ENCODE peak calls at places on chromosomes 16 and 17, in nine cellular contexts. L is mesendoderm, S is keratinocyte, I is K562, E is mammary epithelial cell, D is Karpas-422, T is MM.1S, B is IMR-90, K is H9. Z is an unnamed sample.

GRCh38 chr16:49748322-49748721 is 107.6 kb downstream of the ZNF423 start:
- DNase-seq in E (no peak), B (no peak), L (no peak), K (no peak), S (no peak), D (no peak), T (no peak), I (no peak), Z (no peak)

GRCh38 chr16:31141489-31142108 is 6.1 kb upstream of the PRSS8 start:
- DNase-seq in T (no peak), D (no peak), K (peak; percentile 54), E (peak; percentile 79), L (no peak), S (no peak), B (peak; percentile 84), I (peak; percentile 20), Z (no peak)

GRCh38 chr16:53052519-53053501 is at the start of gene CHD9NB:
- DNase-seq in E (peak; percentile 99), K (no peak), L (peak; percentile 49), D (no peak), T (peak; percentile 44), I (no peak), B (peak; percentile 86), S (peak; percentile 97), Z (peak; percentile 27)

GRCh38 chr16:50699345-50700159 is 6.1 kb downstream of the NOD2 start:
- DNase-seq in E (peak; percentile 98), K (no peak), D (no peak), T (no peak), L (peak; percentile 35), I (no peak), S (peak; percentile 81), B (peak; percentile 12), Z (no peak)

GRCh38 chr17:66716236-66717026 is 118.5 kb upstream of the CACNG5 start:
- DNase-seq in L (peak; percentile 41), I (peak; percentile 40), S (no peak), T (no peak), D (no peak), B (peak; percentile 21), E (no peak), K (peak; percentile 36), Z (no peak)

GRCh38 chr17:37541880-37542675 is 52.4 kb downstream of the DUSP14 start:
- DNase-seq in S (no peak), E (peak; percentile 31), T (no peak), K (no peak), L (peak; percentile 79), I (no peak), B (peak; percentile 83), D (no peak), Z (no peak)

GRCh38 chr16:83233153-83233552 is 574.6 kb upstream of the HSBP1 start:
- DNase-seq in K (no peak), I (no peak), D (no peak), E (no peak), S (no peak), L (no peak), B (peak; percentile 80), T (no peak), Z (no peak)

GRCh38 chr16:14315683-14316320 is 244.7 kb downstream of the MRTFB start:
- DNase-seq in T (no peak), I (no peak), D (no peak), L (no peak), B (no peak), K (no peak), S (no peak), E (no peak), Z (no peak)

GRCh38 chr17:69323806-69324205 is 3.1 kb downstream of the ABCA5 start:
- DNase-seq in E (no peak), T (no peak), S (no peak), I (no peak), B (no peak), L (no peak), D (no peak), K (no peak), Z (no peak)

GRCh38 chr17:69320908-69321238 is 6.1 kb downstream of the ABCA5 start:
- DNase-seq in E (no peak), L (no peak), I (no peak), S (no peak), K (no peak), B (no peak), T (no peak), D (no peak), Z (no peak)

GRCh38 chr17:69327060-69327831 is at the start of gene ABCA5:
- DNase-seq in T (peak; percentile 96), I (peak; percentile 90), E (peak; percentile 97), B (peak; percentile 79), S (peak; percentile 57), D (peak; percentile 97), L (peak; percentile 95), K (peak; percentile 95), Z (peak; percentile 81)

GRCh38 chr17:69326302-69327059 is 452 bp downstream of the ABCA5 start:
- DNase-seq in D (peak; percentile 48), L (peak; percentile 11), K (no peak), S (no peak), E (peak; percentile 76), T (peak; percentile 34), B (peak; percentile 26), I (no peak), Z (no peak)

DNA sequence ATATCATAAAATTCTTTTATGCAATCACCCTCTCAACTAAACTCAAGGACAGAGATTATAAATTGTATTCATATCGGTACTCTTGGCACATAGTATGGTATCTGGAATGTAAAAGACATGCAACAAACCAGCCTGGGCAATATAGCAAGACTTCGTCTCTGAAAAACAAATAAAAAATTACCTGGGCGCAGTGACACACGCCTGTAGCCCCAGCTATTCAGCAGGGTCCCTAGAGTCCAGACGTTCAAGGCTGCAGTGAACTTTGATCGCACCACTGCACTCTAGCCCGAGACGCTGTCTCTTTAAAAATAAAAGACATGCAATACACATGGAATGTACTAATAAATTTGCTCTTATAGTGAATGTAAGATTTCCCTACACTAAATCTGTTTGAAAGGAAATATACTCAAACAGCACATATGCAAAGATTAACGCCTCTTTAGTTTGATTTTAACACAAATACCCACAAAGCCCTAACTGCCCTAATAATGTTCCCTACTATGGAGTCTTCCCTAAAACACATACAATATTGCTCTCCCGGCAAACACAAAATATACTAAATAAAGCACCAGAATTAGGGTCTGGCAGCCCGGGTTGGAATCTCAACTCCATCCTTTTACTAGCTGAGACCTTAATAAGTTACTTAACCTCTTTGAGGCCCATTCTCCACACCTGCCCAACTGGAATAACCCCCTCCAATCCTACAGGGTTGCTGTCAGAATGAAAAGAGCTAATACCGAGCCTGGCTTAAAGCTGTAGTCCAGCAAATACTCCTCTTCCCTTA is 1.2 kb downstream of the ABCA5 start:
- DNase-seq in D (no peak), T (no peak), K (no peak), E (no peak), I (no peak), S (no peak), L (no peak), B (no peak), Z (no peak)
- H3K9ac ChIP-seq in D (peak overlapping the region; percentile 92), T (peak overlapping the region; percentile 88), K (no peak overlapping the region), E (peak overlapping the region; percentile 98), I (peak overlapping the region; percentile 52), S (peak overlapping the region; percentile 95), L (peak overlapping the region; percentile 76), B (peak overlapping the region; percentile 68), Z (no peak overlapping the region)

DNA sequence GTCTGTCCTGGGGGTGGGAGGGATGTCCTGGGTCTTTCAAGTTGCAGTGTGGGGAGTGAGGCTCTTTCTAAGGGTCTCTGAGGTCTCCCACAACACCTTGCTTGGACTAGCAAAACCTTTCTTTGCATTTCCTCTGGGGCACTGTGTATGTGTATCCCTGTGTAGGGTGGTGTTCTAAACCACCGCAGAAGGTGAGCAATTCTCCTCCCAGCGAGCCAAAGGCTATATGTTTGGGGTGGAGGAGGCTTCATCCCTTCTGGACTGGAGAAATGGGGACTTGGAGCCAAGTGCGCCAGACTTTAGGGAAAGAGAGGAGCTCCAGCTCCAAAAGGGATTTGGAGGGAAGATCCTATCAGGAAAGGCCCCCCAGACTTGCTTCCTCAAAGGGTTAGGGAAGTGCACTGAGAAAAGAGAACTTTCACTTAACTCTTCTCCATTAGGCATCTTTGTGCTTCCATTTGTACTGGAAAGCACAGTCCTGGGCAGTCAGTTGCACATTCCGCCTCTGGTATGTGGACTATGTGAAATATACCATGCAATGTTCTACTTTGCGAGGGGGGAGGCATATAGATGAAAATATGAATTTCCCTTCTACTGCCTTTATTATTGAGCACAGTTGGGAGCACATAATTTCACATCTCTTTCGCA is 18.9 kb upstream of the HOXB9 start:
- DNase-seq in E (no peak), K (no peak), S (no peak), D (no peak), T (no peak), L (no peak), I (no peak), B (no peak), Z (no peak)
- H3K27me3 ChIP-seq in E (peaks cover 58% of the 10 kb centered on the region), K (peaks cover 93% of the 10 kb centered on the region), S (peaks cover 95% of the 10 kb centered on the region), D (no peaks in the 10 kb centered on the region), T (peaks cover 26% of the 10 kb centered on the region), L (peaks cover 51% of the 10 kb centered on the region), I (no peaks in the 10 kb centered on the region), B (peaks cover 86% of the 10 kb centered on the region), Z (peaks cover 15% of the 10 kb centered on the region)

GRCh38 chr16:88771294-88771772 is 13.7 kb downstream of the PIEZO1 start:
- DNase-seq in D (no peak), B (no peak), T (no peak), L (no peak), S (no peak), K (no peak), I (no peak), E (no peak), Z (no peak)

GRCh38 chr16:88774544-88775393 is 10.3 kb downstream of the PIEZO1 start:
- DNase-seq in I (no peak), K (no peak), T (no peak), S (no peak), D (no peak), L (no peak), E (no peak), B (no peak), Z (no peak)

GRCh38 chr16:88773812-88774291 is 11.2 kb downstream of the PIEZO1 start:
- DNase-seq in K (no peak), T (no peak), L (peak; percentile 50), D (no peak), B (peak; percentile 93), I (peak; percentile 90), S (no peak), E (no peak), Z (no peak)

GRCh38 chr16:88770459-88771293 is 14.3 kb downstream of the PIEZO1 start:
- DNase-seq in L (peak; percentile 92), B (peak; percentile 87), E (peak; percentile 79), D (peak; percentile 76), S (peak; percentile 49), K (peak; percentile 92), I (peak; percentile 72), T (no peak), Z (peak; percentile 37)

DNA sequence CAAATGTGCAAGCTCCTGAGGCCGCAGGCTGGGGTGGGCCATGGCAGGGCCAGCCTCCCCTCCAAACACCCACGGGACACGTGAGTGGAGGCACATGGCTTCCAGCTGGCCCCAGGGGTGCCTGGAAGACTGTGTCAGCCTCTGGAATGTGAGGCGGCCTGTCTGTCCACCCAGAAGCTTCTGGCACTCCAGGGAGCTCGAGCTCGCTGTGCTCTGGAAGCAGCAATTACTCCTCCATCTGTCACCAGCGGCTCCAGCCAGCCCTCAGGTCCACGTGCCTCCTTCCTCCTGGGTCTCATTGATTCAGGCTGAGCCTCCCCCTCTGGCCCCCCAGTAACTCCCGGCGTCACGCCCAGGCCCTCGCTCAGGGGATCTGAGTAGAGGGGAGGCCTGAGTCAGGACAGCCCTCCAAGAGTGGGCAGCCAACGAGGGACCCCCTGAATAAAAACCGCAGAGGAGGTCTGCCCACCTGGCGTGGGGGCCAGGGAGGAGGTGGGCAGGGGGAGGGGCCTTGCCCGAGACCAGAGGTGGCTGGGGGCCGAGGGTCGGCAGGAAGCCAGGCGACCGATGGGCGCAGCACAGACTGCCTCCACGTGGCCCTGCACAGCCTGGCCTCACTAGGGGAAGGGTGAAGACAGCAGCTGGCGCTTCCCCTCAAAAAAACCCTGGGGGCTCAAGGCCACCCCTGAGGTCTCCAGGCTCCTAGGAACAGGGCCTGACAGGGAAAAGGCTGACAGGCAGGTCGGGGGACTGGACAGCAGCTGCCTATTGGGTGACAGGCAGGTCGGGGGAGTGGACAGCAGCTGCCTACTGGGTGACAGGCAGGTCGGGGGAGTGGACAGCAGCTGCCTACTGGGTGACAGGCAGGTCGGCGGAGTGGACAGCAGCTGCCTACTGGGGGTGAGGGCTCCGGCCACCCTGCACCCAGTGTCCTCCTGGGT is 11.9 kb downstream of the PIEZO1 start:
- DNase-seq in E (peak; percentile 17), B (peak; percentile 95), T (no peak), S (no peak), I (peak; percentile 59), D (no peak), K (no peak), L (peak; percentile 49), Z (no peak)
- H3K4me1 ChIP-seq in E (peaks cover 55% of the 10 kb centered on the region), B (peaks cover 57% of the 10 kb centered on the region), T (no peaks in the 10 kb centered on the region), S (peaks cover 25% of the 10 kb centered on the region), I (peaks cover 99% of the 10 kb centered on the region), D (peaks cover 12% of the 10 kb centered on the region), K (no peaks in the 10 kb centered on the region), L (peaks cover 17% of the 10 kb centered on the region), Z (no peaks in the 10 kb centered on the region)

GRCh38 chr16:8869212-8869987 is 594 bp upstream of the CARHSP1 start:
- DNase-seq in D (no peak), L (peak; percentile 67), S (no peak), K (peak; percentile 74), T (no peak), E (no peak), I (peak; percentile 63), B (no peak), Z (peak; percentile 42)
- H3K9ac ChIP-seq in D (peak overlapping the region; percentile 66), L (peak overlapping the region; percentile 78), S (peak overlapping the region; percentile 50), K (peak overlapping the region; percentile 73), T (peak overlapping the region; percentile 52), E (peak overlapping the region; percentile 30), I (peak overlapping the region; percentile 67), B (peak overlapping the region; percentile 49), Z (peak overlapping the region; percentile 66)

Z was measured in DND-41.